ENCODE peak calls at places on chromosomes 13 and 19, in ten cellular contexts. One of them, this sample, is unnamed.

GRCh38 chr13:100394005-100394695 is 194.4 kb downstream of the GGACT start:
- DNase-seq in mucosa of gallbladder: no peak
- DNase-seq in stimulated activated naive CD8-positive, alpha-beta T cell treated with anti-CD3 and anti-CD28 coated beads, Interleukin-15, Interleukin-2, amounts not matched to agents 100 U/mL and 50 U/mL, for 24 hours: no peak
- DNase-seq in AG04450: peak
- DNase-seq in cardiac fibroblast: peak
- DNase-seq in AG20443: peak
- DNase-seq in activated CD4-positive, alpha-beta memory T cell treated with anti-CD3 and anti-CD28 coated beads, Interleukin-2, amount 10 ng/mL, durations not matched to agents 7 days and 5 days: peak
- DNase-seq in GDM1: no peak
- DNase-seq in stimulated activated CD8-positive, alpha-beta memory T cell treated with anti-CD3 and anti-CD28 coated beads, Interleukin-2, amount 100 ng/mL, for 48 hours: no peak
- DNase-seq in ELR: peak
- DNase-seq in this sample: peak

GRCh38 chr13:23678768-23679167 is 108.6 kb downstream of the TNFRSF19 start:
- DNase-seq in mucosa of gallbladder: no peak
- DNase-seq in stimulated activated naive CD8-positive, alpha-beta T cell treated with anti-CD3 and anti-CD28 coated beads, Interleukin-15, Interleukin-2, amounts not matched to agents 100 U/mL and 50 U/mL, for 24 hours: no peak
- DNase-seq in AG04450: no peak
- DNase-seq in cardiac fibroblast: no peak
- DNase-seq in AG20443: no peak
- DNase-seq in activated CD4-positive, alpha-beta memory T cell treated with anti-CD3 and anti-CD28 coated beads, Interleukin-2, amount 10 ng/mL, durations not matched to agents 7 days and 5 days: no peak
- DNase-seq in GDM1: no peak
- DNase-seq in stimulated activated CD8-positive, alpha-beta memory T cell treated with anti-CD3 and anti-CD28 coated beads, Interleukin-2, amount 100 ng/mL, for 48 hours: no peak
- DNase-seq in ELR: peak
- DNase-seq in this sample: no peak

GRCh38 chr19:46648961-46649960 is 11.7 kb downstream of the DACT3 start:
- DNase-seq in mucosa of gallbladder: no peak
- DNase-seq in stimulated activated naive CD8-positive, alpha-beta T cell treated with anti-CD3 and anti-CD28 coated beads, Interleukin-15, Interleukin-2, amounts not matched to agents 100 U/mL and 50 U/mL, for 24 hours: no peak
- DNase-seq in AG04450: no peak
- DNase-seq in cardiac fibroblast: no peak
- DNase-seq in AG20443: no peak
- DNase-seq in activated CD4-positive, alpha-beta memory T cell treated with anti-CD3 and anti-CD28 coated beads, Interleukin-2, amount 10 ng/mL, durations not matched to agents 7 days and 5 days: no peak
- DNase-seq in GDM1: no peak
- DNase-seq in stimulated activated CD8-positive, alpha-beta memory T cell treated with anti-CD3 and anti-CD28 coated beads, Interleukin-2, amount 100 ng/mL, for 48 hours: no peak
- DNase-seq in ELR: no peak
- DNase-seq in this sample: no peak

GRCh38 chr13:85806553-85807175 is 7.4 kb upstream of the SLITRK6 start:
- DNase-seq in mucosa of gallbladder: no peak
- DNase-seq in stimulated activated naive CD8-positive, alpha-beta T cell treated with anti-CD3 and anti-CD28 coated beads, Interleukin-15, Interleukin-2, amounts not matched to agents 100 U/mL and 50 U/mL, for 24 hours: no peak
- DNase-seq in AG04450: peak
- DNase-seq in cardiac fibroblast: peak
- DNase-seq in AG20443: peak
- DNase-seq in activated CD4-positive, alpha-beta memory T cell treated with anti-CD3 and anti-CD28 coated beads, Interleukin-2, amount 10 ng/mL, durations not matched to agents 7 days and 5 days: no peak
- DNase-seq in GDM1: no peak
- DNase-seq in stimulated activated CD8-positive, alpha-beta memory T cell treated with anti-CD3 and anti-CD28 coated beads, Interleukin-2, amount 100 ng/mL, for 48 hours: no peak
- DNase-seq in ELR: peak
- DNase-seq in this sample: peak

GRCh38 chr19:51788936-51789795 is 5.8 kb upstream of the FPR3 start:
- DNase-seq in mucosa of gallbladder: no peak
- DNase-seq in stimulated activated naive CD8-positive, alpha-beta T cell treated with anti-CD3 and anti-CD28 coated beads, Interleukin-15, Interleukin-2, amounts not matched to agents 100 U/mL and 50 U/mL, for 24 hours: no peak
- DNase-seq in AG04450: no peak
- DNase-seq in cardiac fibroblast: peak
- DNase-seq in AG20443: no peak
- DNase-seq in activated CD4-positive, alpha-beta memory T cell treated with anti-CD3 and anti-CD28 coated beads, Interleukin-2, amount 10 ng/mL, durations not matched to agents 7 days and 5 days: no peak
- DNase-seq in GDM1: no peak
- DNase-seq in stimulated activated CD8-positive, alpha-beta memory T cell treated with anti-CD3 and anti-CD28 coated beads, Interleukin-2, amount 100 ng/mL, for 48 hours: no peak
- DNase-seq in ELR: peak
- DNase-seq in this sample: no peak

GRCh38 chr13:27792393-27793218 is at the start of gene GSX1:
- DNase-seq in mucosa of gallbladder: peak
- DNase-seq in stimulated activated naive CD8-positive, alpha-beta T cell treated with anti-CD3 and anti-CD28 coated beads, Interleukin-15, Interleukin-2, amounts not matched to agents 100 U/mL and 50 U/mL, for 24 hours: peak
- DNase-seq in AG04450: no peak
- DNase-seq in cardiac fibroblast: peak
- DNase-seq in AG20443: peak
- DNase-seq in activated CD4-positive, alpha-beta memory T cell treated with anti-CD3 and anti-CD28 coated beads, Interleukin-2, amount 10 ng/mL, durations not matched to agents 7 days and 5 days: peak
- DNase-seq in GDM1: peak
- DNase-seq in stimulated activated CD8-positive, alpha-beta memory T cell treated with anti-CD3 and anti-CD28 coated beads, Interleukin-2, amount 100 ng/mL, for 48 hours: peak
- DNase-seq in ELR: peak
- DNase-seq in this sample: peak

GRCh38 chr19:6667114-6667627 is 2.8 kb downstream of the TNFSF14 start:
- DNase-seq in mucosa of gallbladder: no peak
- DNase-seq in stimulated activated naive CD8-positive, alpha-beta T cell treated with anti-CD3 and anti-CD28 coated beads, Interleukin-15, Interleukin-2, amounts not matched to agents 100 U/mL and 50 U/mL, for 24 hours: peak
- DNase-seq in AG04450: no peak
- DNase-seq in cardiac fibroblast: no peak
- DNase-seq in AG20443: no peak
- DNase-seq in activated CD4-positive, alpha-beta memory T cell treated with anti-CD3 and anti-CD28 coated beads, Interleukin-2, amount 10 ng/mL, durations not matched to agents 7 days and 5 days: peak
- DNase-seq in GDM1: no peak
- DNase-seq in stimulated activated CD8-positive, alpha-beta memory T cell treated with anti-CD3 and anti-CD28 coated beads, Interleukin-2, amount 100 ng/mL, for 48 hours: peak
- DNase-seq in ELR: no peak
- DNase-seq in this sample: no peak

GRCh38 chr13:19978830-19979437 is 20.4 kb downstream of the ZMYM2 start:
- DNase-seq in mucosa of gallbladder: no peak
- DNase-seq in stimulated activated naive CD8-positive, alpha-beta T cell treated with anti-CD3 and anti-CD28 coated beads, Interleukin-15, Interleukin-2, amounts not matched to agents 100 U/mL and 50 U/mL, for 24 hours: no peak
- DNase-seq in AG04450: no peak
- DNase-seq in cardiac fibroblast: no peak
- DNase-seq in AG20443: no peak
- DNase-seq in activated CD4-positive, alpha-beta memory T cell treated with anti-CD3 and anti-CD28 coated beads, Interleukin-2, amount 10 ng/mL, durations not matched to agents 7 days and 5 days: no peak
- DNase-seq in GDM1: no peak
- DNase-seq in stimulated activated CD8-positive, alpha-beta memory T cell treated with anti-CD3 and anti-CD28 coated beads, Interleukin-2, amount 100 ng/mL, for 48 hours: no peak
- DNase-seq in ELR: no peak
- DNase-seq in this sample: no peak

GRCh38 chr19:42122691-42123607 is 9.3 kb downstream of the POU2F2 start:
- DNase-seq in mucosa of gallbladder: no peak
- DNase-seq in stimulated activated naive CD8-positive, alpha-beta T cell treated with anti-CD3 and anti-CD28 coated beads, Interleukin-15, Interleukin-2, amounts not matched to agents 100 U/mL and 50 U/mL, for 24 hours: peak
- DNase-seq in AG04450: no peak
- DNase-seq in cardiac fibroblast: no peak
- DNase-seq in AG20443: no peak
- DNase-seq in activated CD4-positive, alpha-beta memory T cell treated with anti-CD3 and anti-CD28 coated beads, Interleukin-2, amount 10 ng/mL, durations not matched to agents 7 days and 5 days: peak
- DNase-seq in GDM1: no peak
- DNase-seq in stimulated activated CD8-positive, alpha-beta memory T cell treated with anti-CD3 and anti-CD28 coated beads, Interleukin-2, amount 100 ng/mL, for 48 hours: peak
- DNase-seq in ELR: peak
- DNase-seq in this sample: peak

GRCh38 chr13:34108396-34108795 is 290.4 kb downstream of the RFC3 start:
- DNase-seq in mucosa of gallbladder: no peak
- DNase-seq in stimulated activated naive CD8-positive, alpha-beta T cell treated with anti-CD3 and anti-CD28 coated beads, Interleukin-15, Interleukin-2, amounts not matched to agents 100 U/mL and 50 U/mL, for 24 hours: no peak
- DNase-seq in AG04450: no peak
- DNase-seq in cardiac fibroblast: no peak
- DNase-seq in AG20443: no peak
- DNase-seq in activated CD4-positive, alpha-beta memory T cell treated with anti-CD3 and anti-CD28 coated beads, Interleukin-2, amount 10 ng/mL, durations not matched to agents 7 days and 5 days: no peak
- DNase-seq in GDM1: no peak
- DNase-seq in stimulated activated CD8-positive, alpha-beta memory T cell treated with anti-CD3 and anti-CD28 coated beads, Interleukin-2, amount 100 ng/mL, for 48 hours: no peak
- DNase-seq in ELR: no peak
- DNase-seq in this sample: no peak

GRCh38 chr19:39936020-39936419 is 1.6 kb upstream of the FCGBP start:
- DNase-seq in mucosa of gallbladder: no peak
- DNase-seq in stimulated activated naive CD8-positive, alpha-beta T cell treated with anti-CD3 and anti-CD28 coated beads, Interleukin-15, Interleukin-2, amounts not matched to agents 100 U/mL and 50 U/mL, for 24 hours: no peak
- DNase-seq in AG04450: no peak
- DNase-seq in cardiac fibroblast: no peak
- DNase-seq in AG20443: no peak
- DNase-seq in activated CD4-positive, alpha-beta memory T cell treated with anti-CD3 and anti-CD28 coated beads, Interleukin-2, amount 10 ng/mL, durations not matched to agents 7 days and 5 days: no peak
- DNase-seq in GDM1: no peak
- DNase-seq in stimulated activated CD8-positive, alpha-beta memory T cell treated with anti-CD3 and anti-CD28 coated beads, Interleukin-2, amount 100 ng/mL, for 48 hours: no peak
- DNase-seq in ELR: no peak
- DNase-seq in this sample: no peak

GRCh38 chr19:32471095-32471494 is 65.5 kb downstream of the DPY19L3 start:
- DNase-seq in mucosa of gallbladder: no peak
- DNase-seq in stimulated activated naive CD8-positive, alpha-beta T cell treated with anti-CD3 and anti-CD28 coated beads, Interleukin-15, Interleukin-2, amounts not matched to agents 100 U/mL and 50 U/mL, for 24 hours: no peak
- DNase-seq in AG04450: no peak
- DNase-seq in cardiac fibroblast: no peak
- DNase-seq in AG20443: no peak
- DNase-seq in activated CD4-positive, alpha-beta memory T cell treated with anti-CD3 and anti-CD28 coated beads, Interleukin-2, amount 10 ng/mL, durations not matched to agents 7 days and 5 days: no peak
- DNase-seq in GDM1: no peak
- DNase-seq in stimulated activated CD8-positive, alpha-beta memory T cell treated with anti-CD3 and anti-CD28 coated beads, Interleukin-2, amount 100 ng/mL, for 48 hours: no peak
- DNase-seq in ELR: no peak
- DNase-seq in this sample: no peak

GRCh38 chr19:35332817-35333216 is 3.8 kb downstream of the CD22 start:
- DNase-seq in mucosa of gallbladder: no peak
- DNase-seq in stimulated activated naive CD8-positive, alpha-beta T cell treated with anti-CD3 and anti-CD28 coated beads, Interleukin-15, Interleukin-2, amounts not matched to agents 100 U/mL and 50 U/mL, for 24 hours: peak
- DNase-seq in AG04450: no peak
- DNase-seq in cardiac fibroblast: no peak
- DNase-seq in AG20443: no peak
- DNase-seq in activated CD4-positive, alpha-beta memory T cell treated with anti-CD3 and anti-CD28 coated beads, Interleukin-2, amount 10 ng/mL, durations not matched to agents 7 days and 5 days: no peak
- DNase-seq in GDM1: no peak
- DNase-seq in stimulated activated CD8-positive, alpha-beta memory T cell treated with anti-CD3 and anti-CD28 coated beads, Interleukin-2, amount 100 ng/mL, for 48 hours: no peak
- DNase-seq in ELR: no peak
- DNase-seq in this sample: no peak

GRCh38 chr13:32408999-32409313 is 19.0 kb downstream of the N4BP2L1 start:
- DNase-seq in mucosa of gallbladder: no peak
- DNase-seq in stimulated activated naive CD8-positive, alpha-beta T cell treated with anti-CD3 and anti-CD28 coated beads, Interleukin-15, Interleukin-2, amounts not matched to agents 100 U/mL and 50 U/mL, for 24 hours: no peak
- DNase-seq in AG04450: no peak
- DNase-seq in cardiac fibroblast: no peak
- DNase-seq in AG20443: no peak
- DNase-seq in activated CD4-positive, alpha-beta memory T cell treated with anti-CD3 and anti-CD28 coated beads, Interleukin-2, amount 10 ng/mL, durations not matched to agents 7 days and 5 days: no peak
- DNase-seq in GDM1: no peak
- DNase-seq in stimulated activated CD8-positive, alpha-beta memory T cell treated with anti-CD3 and anti-CD28 coated beads, Interleukin-2, amount 100 ng/mL, for 48 hours: no peak
- DNase-seq in ELR: no peak
- DNase-seq in this sample: no peak

GRCh38 chr13:47903836-47904235 is 97.2 kb downstream of the SUCLA2 start:
- DNase-seq in mucosa of gallbladder: no peak
- DNase-seq in stimulated activated naive CD8-positive, alpha-beta T cell treated with anti-CD3 and anti-CD28 coated beads, Interleukin-15, Interleukin-2, amounts not matched to agents 100 U/mL and 50 U/mL, for 24 hours: no peak
- DNase-seq in AG04450: no peak
- DNase-seq in cardiac fibroblast: peak
- DNase-seq in AG20443: peak
- DNase-seq in activated CD4-positive, alpha-beta memory T cell treated with anti-CD3 and anti-CD28 coated beads, Interleukin-2, amount 10 ng/mL, durations not matched to agents 7 days and 5 days: no peak
- DNase-seq in GDM1: no peak
- DNase-seq in stimulated activated CD8-positive, alpha-beta memory T cell treated with anti-CD3 and anti-CD28 coated beads, Interleukin-2, amount 100 ng/mL, for 48 hours: no peak
- DNase-seq in ELR: peak
- DNase-seq in this sample: peak

GRCh38 chr19:1725100-1726064 is 27.9 kb upstream of the ONECUT3 start:
- DNase-seq in mucosa of gallbladder: peak
- DNase-seq in stimulated activated naive CD8-positive, alpha-beta T cell treated with anti-CD3 and anti-CD28 coated beads, Interleukin-15, Interleukin-2, amounts not matched to agents 100 U/mL and 50 U/mL, for 24 hours: peak
- DNase-seq in AG04450: no peak
- DNase-seq in cardiac fibroblast: peak
- DNase-seq in AG20443: peak
- DNase-seq in activated CD4-positive, alpha-beta memory T cell treated with anti-CD3 and anti-CD28 coated beads, Interleukin-2, amount 10 ng/mL, durations not matched to agents 7 days and 5 days: peak
- DNase-seq in GDM1: no peak
- DNase-seq in stimulated activated CD8-positive, alpha-beta memory T cell treated with anti-CD3 and anti-CD28 coated beads, Interleukin-2, amount 100 ng/mL, for 48 hours: peak
- DNase-seq in ELR: peak
- DNase-seq in this sample: peak

GRCh38 chr19:13781547-13781946 is 7.3 kb downstream of the C19orf53 start:
- DNase-seq in mucosa of gallbladder: peak
- DNase-seq in stimulated activated naive CD8-positive, alpha-beta T cell treated with anti-CD3 and anti-CD28 coated beads, Interleukin-15, Interleukin-2, amounts not matched to agents 100 U/mL and 50 U/mL, for 24 hours: no peak
- DNase-seq in AG04450: no peak
- DNase-seq in cardiac fibroblast: peak
- DNase-seq in AG20443: peak
- DNase-seq in activated CD4-positive, alpha-beta memory T cell treated with anti-CD3 and anti-CD28 coated beads, Interleukin-2, amount 10 ng/mL, durations not matched to agents 7 days and 5 days: no peak
- DNase-seq in GDM1: no peak
- DNase-seq in stimulated activated CD8-positive, alpha-beta memory T cell treated with anti-CD3 and anti-CD28 coated beads, Interleukin-2, amount 100 ng/mL, for 48 hours: no peak
- DNase-seq in ELR: peak
- DNase-seq in this sample: no peak

GRCh38 chr13:33450956-33451709 is 165.6 kb upstream of the STARD13 start:
- DNase-seq in mucosa of gallbladder: no peak
- DNase-seq in stimulated activated naive CD8-positive, alpha-beta T cell treated with anti-CD3 and anti-CD28 coated beads, Interleukin-15, Interleukin-2, amounts not matched to agents 100 U/mL and 50 U/mL, for 24 hours: no peak
- DNase-seq in AG04450: no peak
- DNase-seq in cardiac fibroblast: no peak
- DNase-seq in AG20443: no peak
- DNase-seq in activated CD4-positive, alpha-beta memory T cell treated with anti-CD3 and anti-CD28 coated beads, Interleukin-2, amount 10 ng/mL, durations not matched to agents 7 days and 5 days: no peak
- DNase-seq in GDM1: no peak
- DNase-seq in stimulated activated CD8-positive, alpha-beta memory T cell treated with anti-CD3 and anti-CD28 coated beads, Interleukin-2, amount 100 ng/mL, for 48 hours: no peak
- DNase-seq in ELR: no peak
- DNase-seq in this sample: no peak

GRCh38 chr19:23460656-23461055 is 65.4 kb upstream of the ZNF91 start:
- DNase-seq in mucosa of gallbladder: no peak
- DNase-seq in stimulated activated naive CD8-positive, alpha-beta T cell treated with anti-CD3 and anti-CD28 coated beads, Interleukin-15, Interleukin-2, amounts not matched to agents 100 U/mL and 50 U/mL, for 24 hours: no peak
- DNase-seq in AG04450: no peak
- DNase-seq in cardiac fibroblast: no peak
- DNase-seq in AG20443: no peak
- DNase-seq in activated CD4-positive, alpha-beta memory T cell treated with anti-CD3 and anti-CD28 coated beads, Interleukin-2, amount 10 ng/mL, durations not matched to agents 7 days and 5 days: no peak
- DNase-seq in GDM1: no peak
- DNase-seq in stimulated activated CD8-positive, alpha-beta memory T cell treated with anti-CD3 and anti-CD28 coated beads, Interleukin-2, amount 100 ng/mL, for 48 hours: no peak
- DNase-seq in ELR: peak
- DNase-seq in this sample: no peak

GRCh38 chr19:29917911-29918310 is 24.1 kb upstream of the URI1 start:
- DNase-seq in mucosa of gallbladder: no peak
- DNase-seq in stimulated activated naive CD8-positive, alpha-beta T cell treated with anti-CD3 and anti-CD28 coated beads, Interleukin-15, Interleukin-2, amounts not matched to agents 100 U/mL and 50 U/mL, for 24 hours: no peak
- DNase-seq in AG04450: no peak
- DNase-seq in cardiac fibroblast: no peak
- DNase-seq in AG20443: no peak
- DNase-seq in activated CD4-positive, alpha-beta memory T cell treated with anti-CD3 and anti-CD28 coated beads, Interleukin-2, amount 10 ng/mL, durations not matched to agents 7 days and 5 days: no peak
- DNase-seq in GDM1: no peak
- DNase-seq in stimulated activated CD8-positive, alpha-beta memory T cell treated with anti-CD3 and anti-CD28 coated beads, Interleukin-2, amount 100 ng/mL, for 48 hours: no peak
- DNase-seq in ELR: no peak
- DNase-seq in this sample: no peak

GRCh38 chr13:90197722-90198121 is 1149.8 kb upstream of the MIR17HG start:
- DNase-seq in mucosa of gallbladder: no peak
- DNase-seq in stimulated activated naive CD8-positive, alpha-beta T cell treated with anti-CD3 and anti-CD28 coated beads, Interleukin-15, Interleukin-2, amounts not matched to agents 100 U/mL and 50 U/mL, for 24 hours: no peak
- DNase-seq in AG04450: no peak
- DNase-seq in cardiac fibroblast: peak
- DNase-seq in AG20443: peak
- DNase-seq in activated CD4-positive, alpha-beta memory T cell treated with anti-CD3 and anti-CD28 coated beads, Interleukin-2, amount 10 ng/mL, durations not matched to agents 7 days and 5 days: no peak
- DNase-seq in GDM1: no peak
- DNase-seq in stimulated activated CD8-positive, alpha-beta memory T cell treated with anti-CD3 and anti-CD28 coated beads, Interleukin-2, amount 100 ng/mL, for 48 hours: no peak
- DNase-seq in ELR: peak
- DNase-seq in this sample: no peak

GRCh38 chr13:29707876-29708543 is 112.5 kb upstream of the SLC7A1 start:
- DNase-seq in mucosa of gallbladder: no peak
- DNase-seq in stimulated activated naive CD8-positive, alpha-beta T cell treated with anti-CD3 and anti-CD28 coated beads, Interleukin-15, Interleukin-2, amounts not matched to agents 100 U/mL and 50 U/mL, for 24 hours: peak
- DNase-seq in AG04450: peak
- DNase-seq in cardiac fibroblast: peak
- DNase-seq in AG20443: peak
- DNase-seq in activated CD4-positive, alpha-beta memory T cell treated with anti-CD3 and anti-CD28 coated beads, Interleukin-2, amount 10 ng/mL, durations not matched to agents 7 days and 5 days: peak
- DNase-seq in GDM1: peak
- DNase-seq in stimulated activated CD8-positive, alpha-beta memory T cell treated with anti-CD3 and anti-CD28 coated beads, Interleukin-2, amount 100 ng/mL, for 48 hours: peak
- DNase-seq in ELR: peak
- DNase-seq in this sample: peak

GRCh38 chr13:112071011-112071901 is 4.3 kb downstream of the SOX1 start:
- DNase-seq in mucosa of gallbladder: no peak
- DNase-seq in stimulated activated naive CD8-positive, alpha-beta T cell treated with anti-CD3 and anti-CD28 coated beads, Interleukin-15, Interleukin-2, amounts not matched to agents 100 U/mL and 50 U/mL, for 24 hours: no peak
- DNase-seq in AG04450: no peak
- DNase-seq in cardiac fibroblast: no peak
- DNase-seq in AG20443: no peak
- DNase-seq in activated CD4-positive, alpha-beta memory T cell treated with anti-CD3 and anti-CD28 coated beads, Interleukin-2, amount 10 ng/mL, durations not matched to agents 7 days and 5 days: no peak
- DNase-seq in GDM1: no peak
- DNase-seq in stimulated activated CD8-positive, alpha-beta memory T cell treated with anti-CD3 and anti-CD28 coated beads, Interleukin-2, amount 100 ng/mL, for 48 hours: no peak
- DNase-seq in ELR: no peak
- DNase-seq in this sample: no peak

GRCh38 chr13:86601351-86601750 is 802.1 kb upstream of the SLITRK6 start:
- DNase-seq in mucosa of gallbladder: no peak
- DNase-seq in stimulated activated naive CD8-positive, alpha-beta T cell treated with anti-CD3 and anti-CD28 coated beads, Interleukin-15, Interleukin-2, amounts not matched to agents 100 U/mL and 50 U/mL, for 24 hours: no peak
- DNase-seq in AG04450: no peak
- DNase-seq in cardiac fibroblast: no peak
- DNase-seq in AG20443: no peak
- DNase-seq in activated CD4-positive, alpha-beta memory T cell treated with anti-CD3 and anti-CD28 coated beads, Interleukin-2, amount 10 ng/mL, durations not matched to agents 7 days and 5 days: no peak
- DNase-seq in GDM1: no peak
- DNase-seq in stimulated activated CD8-positive, alpha-beta memory T cell treated with anti-CD3 and anti-CD28 coated beads, Interleukin-2, amount 100 ng/mL, for 48 hours: no peak
- DNase-seq in ELR: peak
- DNase-seq in this sample: no peak

GRCh38 chr19:41339936-41340335 is 13.8 kb downstream of the TGFB1 start:
- DNase-seq in mucosa of gallbladder: no peak
- DNase-seq in stimulated activated naive CD8-positive, alpha-beta T cell treated with anti-CD3 and anti-CD28 coated beads, Interleukin-15, Interleukin-2, amounts not matched to agents 100 U/mL and 50 U/mL, for 24 hours: no peak
- DNase-seq in AG04450: no peak
- DNase-seq in cardiac fibroblast: peak
- DNase-seq in AG20443: peak
- DNase-seq in activated CD4-positive, alpha-beta memory T cell treated with anti-CD3 and anti-CD28 coated beads, Interleukin-2, amount 10 ng/mL, durations not matched to agents 7 days and 5 days: no peak
- DNase-seq in GDM1: no peak
- DNase-seq in stimulated activated CD8-positive, alpha-beta memory T cell treated with anti-CD3 and anti-CD28 coated beads, Interleukin-2, amount 100 ng/mL, for 48 hours: no peak
- DNase-seq in ELR: peak
- DNase-seq in this sample: no peak

GRCh38 chr13:33606692-33607091 is 211.3 kb upstream of the RFC3 start:
- DNase-seq in mucosa of gallbladder: no peak
- DNase-seq in stimulated activated naive CD8-positive, alpha-beta T cell treated with anti-CD3 and anti-CD28 coated beads, Interleukin-15, Interleukin-2, amounts not matched to agents 100 U/mL and 50 U/mL, for 24 hours: no peak
- DNase-seq in AG04450: no peak
- DNase-seq in cardiac fibroblast: peak
- DNase-seq in AG20443: no peak
- DNase-seq in activated CD4-positive, alpha-beta memory T cell treated with anti-CD3 and anti-CD28 coated beads, Interleukin-2, amount 10 ng/mL, durations not matched to agents 7 days and 5 days: no peak
- DNase-seq in GDM1: no peak
- DNase-seq in stimulated activated CD8-positive, alpha-beta memory T cell treated with anti-CD3 and anti-CD28 coated beads, Interleukin-2, amount 100 ng/mL, for 48 hours: no peak
- DNase-seq in ELR: peak
- DNase-seq in this sample: no peak

GRCh38 chr19:1214862-1215731 is 9.5 kb downstream of the STK11 start:
- DNase-seq in mucosa of gallbladder: no peak
- DNase-seq in stimulated activated naive CD8-positive, alpha-beta T cell treated with anti-CD3 and anti-CD28 coated beads, Interleukin-15, Interleukin-2, amounts not matched to agents 100 U/mL and 50 U/mL, for 24 hours: no peak
- DNase-seq in AG04450: no peak
- DNase-seq in cardiac fibroblast: no peak
- DNase-seq in AG20443: no peak
- DNase-seq in activated CD4-positive, alpha-beta memory T cell treated with anti-CD3 and anti-CD28 coated beads, Interleukin-2, amount 10 ng/mL, durations not matched to agents 7 days and 5 days: no peak
- DNase-seq in GDM1: no peak
- DNase-seq in stimulated activated CD8-positive, alpha-beta memory T cell treated with anti-CD3 and anti-CD28 coated beads, Interleukin-2, amount 100 ng/mL, for 48 hours: no peak
- DNase-seq in ELR: peak
- DNase-seq in this sample: no peak

GRCh38 chr13:46389985-46390384 is 2.9 kb upstream of the RUBCNL start:
- DNase-seq in mucosa of gallbladder: no peak
- DNase-seq in stimulated activated naive CD8-positive, alpha-beta T cell treated with anti-CD3 and anti-CD28 coated beads, Interleukin-15, Interleukin-2, amounts not matched to agents 100 U/mL and 50 U/mL, for 24 hours: peak
- DNase-seq in AG04450: no peak
- DNase-seq in cardiac fibroblast: no peak
- DNase-seq in AG20443: no peak
- DNase-seq in activated CD4-positive, alpha-beta memory T cell treated with anti-CD3 and anti-CD28 coated beads, Interleukin-2, amount 10 ng/mL, durations not matched to agents 7 days and 5 days: peak
- DNase-seq in GDM1: peak
- DNase-seq in stimulated activated CD8-positive, alpha-beta memory T cell treated with anti-CD3 and anti-CD28 coated beads, Interleukin-2, amount 100 ng/mL, for 48 hours: no peak
- DNase-seq in ELR: no peak
- DNase-seq in this sample: peak

This sample was measured in GM13977.